ENCODE peak calls at places on chromosomes 5 and 9, in ten cellular contexts. One of them, this sample, is unnamed.

GRCh38 chr5:81825237-81825636 is 74.3 kb upstream of the SSBP2 start:
- DNase-seq in stimulated activated CD8-positive, alpha-beta memory T cell treated with anti-CD3 and anti-CD28 coated beads, Interleukin-12 subunit alpha, Interleukin-12 subunit beta, amount 100 ng/mL, for 1 hour: no peak
- DNase-seq in activated B cell treated with CpG ODN at 0.5 μM for 24 hours: no peak
- DNase-seq in transverse colon: peak
- DNase-seq in coronary artery: no peak
- DNase-seq in heart right ventricle: peak
- DNase-seq in NCI-H1930: no peak
- DNase-seq in aorta: peak
- DNase-seq in BJ: peak
- DNase-seq in glutamatergic neuron: no peak
- DNase-seq in this sample: no peak

GRCh38 chr9:137580958-137581331 is 2.2 kb upstream of the DPH7 start:
- DNase-seq in NCI-H1930: no peak
- DNase-seq in transverse colon: no peak
- DNase-seq in stimulated activated CD8-positive, alpha-beta memory T cell treated with anti-CD3 and anti-CD28 coated beads, Interleukin-12 subunit alpha, Interleukin-12 subunit beta, amount 100 ng/mL, for 1 hour: no peak
- DNase-seq in coronary artery: no peak
- DNase-seq in glutamatergic neuron: no peak
- DNase-seq in activated B cell treated with CpG ODN at 0.5 μM for 24 hours: no peak
- DNase-seq in heart right ventricle: no peak
- DNase-seq in BJ: no peak
- DNase-seq in aorta: no peak
- DNase-seq in this sample: no peak

GRCh38 chr5:58366461-58366860 is 93.4 kb downstream of the PLK2 start:
- DNase-seq in transverse colon: no peak
- DNase-seq in activated B cell treated with CpG ODN at 0.5 μM for 24 hours: no peak
- DNase-seq in coronary artery: no peak
- DNase-seq in glutamatergic neuron: no peak
- DNase-seq in heart right ventricle: peak
- DNase-seq in aorta: no peak
- DNase-seq in BJ: no peak
- DNase-seq in stimulated activated CD8-positive, alpha-beta memory T cell treated with anti-CD3 and anti-CD28 coated beads, Interleukin-12 subunit alpha, Interleukin-12 subunit beta, amount 100 ng/mL, for 1 hour: no peak
- DNase-seq in NCI-H1930: no peak
- DNase-seq in this sample: peak

GRCh38 chr9:78288214-78288892 is 8.6 kb upstream of the PSAT1 start:
- DNase-seq in stimulated activated CD8-positive, alpha-beta memory T cell treated with anti-CD3 and anti-CD28 coated beads, Interleukin-12 subunit alpha, Interleukin-12 subunit beta, amount 100 ng/mL, for 1 hour: no peak
- DNase-seq in heart right ventricle: no peak
- DNase-seq in glutamatergic neuron: no peak
- DNase-seq in coronary artery: no peak
- DNase-seq in BJ: no peak
- DNase-seq in aorta: no peak
- DNase-seq in transverse colon: no peak
- DNase-seq in NCI-H1930: no peak
- DNase-seq in activated B cell treated with CpG ODN at 0.5 μM for 24 hours: no peak
- DNase-seq in this sample: no peak

GRCh38 chr9:115118471-115119156 is 657 bp upstream of the TNC start:
- DNase-seq in coronary artery: peak
- DNase-seq in transverse colon: peak
- DNase-seq in aorta: peak
- DNase-seq in BJ: peak
- DNase-seq in NCI-H1930: no peak
- DNase-seq in glutamatergic neuron: peak
- DNase-seq in stimulated activated CD8-positive, alpha-beta memory T cell treated with anti-CD3 and anti-CD28 coated beads, Interleukin-12 subunit alpha, Interleukin-12 subunit beta, amount 100 ng/mL, for 1 hour: no peak
- DNase-seq in heart right ventricle: peak
- DNase-seq in activated B cell treated with CpG ODN at 0.5 μM for 24 hours: no peak
- DNase-seq in this sample: peak

GRCh38 chr9:35962126-35962906 is 4.4 kb upstream of the OR2S2 start:
- DNase-seq in glutamatergic neuron: peak
- DNase-seq in transverse colon: peak
- DNase-seq in coronary artery: no peak
- DNase-seq in activated B cell treated with CpG ODN at 0.5 μM for 24 hours: no peak
- DNase-seq in heart right ventricle: peak
- DNase-seq in NCI-H1930: no peak
- DNase-seq in aorta: no peak
- DNase-seq in stimulated activated CD8-positive, alpha-beta memory T cell treated with anti-CD3 and anti-CD28 coated beads, Interleukin-12 subunit alpha, Interleukin-12 subunit beta, amount 100 ng/mL, for 1 hour: no peak
- DNase-seq in BJ: peak
- DNase-seq in this sample: peak

GRCh38 chr5:179368806-179369529 is 23.7 kb upstream of the ADAMTS2 start:
- DNase-seq in activated B cell treated with CpG ODN at 0.5 μM for 24 hours: no peak
- DNase-seq in heart right ventricle: no peak
- DNase-seq in glutamatergic neuron: no peak
- DNase-seq in coronary artery: no peak
- DNase-seq in NCI-H1930: no peak
- DNase-seq in BJ: no peak
- DNase-seq in aorta: peak
- DNase-seq in stimulated activated CD8-positive, alpha-beta memory T cell treated with anti-CD3 and anti-CD28 coated beads, Interleukin-12 subunit alpha, Interleukin-12 subunit beta, amount 100 ng/mL, for 1 hour: no peak
- DNase-seq in transverse colon: no peak
- DNase-seq in this sample: no peak

GRCh38 chr5:141992349-141992963 is 20.4 kb downstream of the GNPDA1 start:
- DNase-seq in glutamatergic neuron: peak
- DNase-seq in NCI-H1930: peak
- DNase-seq in stimulated activated CD8-positive, alpha-beta memory T cell treated with anti-CD3 and anti-CD28 coated beads, Interleukin-12 subunit alpha, Interleukin-12 subunit beta, amount 100 ng/mL, for 1 hour: peak
- DNase-seq in BJ: no peak
- DNase-seq in transverse colon: peak
- DNase-seq in aorta: peak
- DNase-seq in heart right ventricle: peak
- DNase-seq in activated B cell treated with CpG ODN at 0.5 μM for 24 hours: no peak
- DNase-seq in coronary artery: no peak
- DNase-seq in this sample: peak

GRCh38 chr5:177225798-177226197 is 77.7 kb downstream of the RAB24 start:
- DNase-seq in glutamatergic neuron: no peak
- DNase-seq in activated B cell treated with CpG ODN at 0.5 μM for 24 hours: no peak
- DNase-seq in stimulated activated CD8-positive, alpha-beta memory T cell treated with anti-CD3 and anti-CD28 coated beads, Interleukin-12 subunit alpha, Interleukin-12 subunit beta, amount 100 ng/mL, for 1 hour: no peak
- DNase-seq in NCI-H1930: no peak
- DNase-seq in coronary artery: no peak
- DNase-seq in BJ: no peak
- DNase-seq in transverse colon: no peak
- DNase-seq in aorta: no peak
- DNase-seq in heart right ventricle: no peak
- DNase-seq in this sample: no peak

GRCh38 chr9:131627846-131628820 is 82.8 kb downstream of the PRRT1B start:
- DNase-seq in NCI-H1930: no peak
- DNase-seq in stimulated activated CD8-positive, alpha-beta memory T cell treated with anti-CD3 and anti-CD28 coated beads, Interleukin-12 subunit alpha, Interleukin-12 subunit beta, amount 100 ng/mL, for 1 hour: peak
- DNase-seq in heart right ventricle: no peak
- DNase-seq in activated B cell treated with CpG ODN at 0.5 μM for 24 hours: peak
- DNase-seq in glutamatergic neuron: peak
- DNase-seq in aorta: peak
- DNase-seq in BJ: no peak
- DNase-seq in transverse colon: peak
- DNase-seq in coronary artery: peak
- DNase-seq in this sample: no peak

GRCh38 chr5:143229896-143230675 is 173.4 kb downstream of the NR3C1 start:
- DNase-seq in BJ: peak
- DNase-seq in stimulated activated CD8-positive, alpha-beta memory T cell treated with anti-CD3 and anti-CD28 coated beads, Interleukin-12 subunit alpha, Interleukin-12 subunit beta, amount 100 ng/mL, for 1 hour: no peak
- DNase-seq in NCI-H1930: no peak
- DNase-seq in heart right ventricle: no peak
- DNase-seq in coronary artery: no peak
- DNase-seq in transverse colon: no peak
- DNase-seq in activated B cell treated with CpG ODN at 0.5 μM for 24 hours: no peak
- DNase-seq in glutamatergic neuron: no peak
- DNase-seq in aorta: no peak
- DNase-seq in this sample: no peak

GRCh38 chr9:126650830-126651341 is 37.2 kb downstream of the LMX1B start:
- DNase-seq in stimulated activated CD8-positive, alpha-beta memory T cell treated with anti-CD3 and anti-CD28 coated beads, Interleukin-12 subunit alpha, Interleukin-12 subunit beta, amount 100 ng/mL, for 1 hour: no peak
- DNase-seq in transverse colon: peak
- DNase-seq in activated B cell treated with CpG ODN at 0.5 μM for 24 hours: no peak
- DNase-seq in BJ: no peak
- DNase-seq in glutamatergic neuron: no peak
- DNase-seq in NCI-H1930: no peak
- DNase-seq in aorta: no peak
- DNase-seq in coronary artery: no peak
- DNase-seq in heart right ventricle: no peak
- DNase-seq in this sample: no peak

GRCh38 chr9:114494776-114495569 is 10.3 kb downstream of the WHRN start:
- DNase-seq in activated B cell treated with CpG ODN at 0.5 μM for 24 hours: no peak
- DNase-seq in heart right ventricle: no peak
- DNase-seq in aorta: no peak
- DNase-seq in BJ: no peak
- DNase-seq in transverse colon: no peak
- DNase-seq in stimulated activated CD8-positive, alpha-beta memory T cell treated with anti-CD3 and anti-CD28 coated beads, Interleukin-12 subunit alpha, Interleukin-12 subunit beta, amount 100 ng/mL, for 1 hour: no peak
- DNase-seq in NCI-H1930: no peak
- DNase-seq in glutamatergic neuron: no peak
- DNase-seq in coronary artery: no peak
- DNase-seq in this sample: no peak

GRCh38 chr5:9173281-9174048 is 372.4 kb downstream of the SEMA5A start:
- DNase-seq in glutamatergic neuron: no peak
- DNase-seq in NCI-H1930: no peak
- DNase-seq in coronary artery: no peak
- DNase-seq in BJ: peak
- DNase-seq in heart right ventricle: no peak
- DNase-seq in stimulated activated CD8-positive, alpha-beta memory T cell treated with anti-CD3 and anti-CD28 coated beads, Interleukin-12 subunit alpha, Interleukin-12 subunit beta, amount 100 ng/mL, for 1 hour: no peak
- DNase-seq in transverse colon: no peak
- DNase-seq in activated B cell treated with CpG ODN at 0.5 μM for 24 hours: no peak
- DNase-seq in aorta: no peak
- DNase-seq in this sample: no peak

GRCh38 chr9:86638109-86638508 is 283.9 kb upstream of the TUT7 start:
- DNase-seq in activated B cell treated with CpG ODN at 0.5 μM for 24 hours: no peak
- DNase-seq in BJ: no peak
- DNase-seq in NCI-H1930: no peak
- DNase-seq in stimulated activated CD8-positive, alpha-beta memory T cell treated with anti-CD3 and anti-CD28 coated beads, Interleukin-12 subunit alpha, Interleukin-12 subunit beta, amount 100 ng/mL, for 1 hour: no peak
- DNase-seq in heart right ventricle: no peak
- DNase-seq in transverse colon: no peak
- DNase-seq in coronary artery: no peak
- DNase-seq in aorta: no peak
- DNase-seq in glutamatergic neuron: no peak
- DNase-seq in this sample: no peak

GRCh38 chr9:108049026-108049591 is 559.5 kb upstream of the KLF4 start:
- DNase-seq in transverse colon: no peak
- DNase-seq in BJ: peak
- DNase-seq in stimulated activated CD8-positive, alpha-beta memory T cell treated with anti-CD3 and anti-CD28 coated beads, Interleukin-12 subunit alpha, Interleukin-12 subunit beta, amount 100 ng/mL, for 1 hour: no peak
- DNase-seq in NCI-H1930: no peak
- DNase-seq in heart right ventricle: no peak
- DNase-seq in activated B cell treated with CpG ODN at 0.5 μM for 24 hours: no peak
- DNase-seq in coronary artery: no peak
- DNase-seq in glutamatergic neuron: no peak
- DNase-seq in aorta: no peak
- DNase-seq in this sample: peak

GRCh38 chr5:119072496-119072895 is 1.6 kb downstream of the DMXL1 start:
- DNase-seq in BJ: no peak
- DNase-seq in coronary artery: no peak
- DNase-seq in NCI-H1930: no peak
- DNase-seq in aorta: no peak
- DNase-seq in activated B cell treated with CpG ODN at 0.5 μM for 24 hours: no peak
- DNase-seq in transverse colon: no peak
- DNase-seq in glutamatergic neuron: no peak
- DNase-seq in heart right ventricle: no peak
- DNase-seq in stimulated activated CD8-positive, alpha-beta memory T cell treated with anti-CD3 and anti-CD28 coated beads, Interleukin-12 subunit alpha, Interleukin-12 subunit beta, amount 100 ng/mL, for 1 hour: no peak
- DNase-seq in this sample: no peak

GRCh38 chr9:77944556-77945261 is 86.9 kb downstream of the GNAQ start:
- DNase-seq in heart right ventricle: peak
- DNase-seq in glutamatergic neuron: peak
- DNase-seq in activated B cell treated with CpG ODN at 0.5 μM for 24 hours: no peak
- DNase-seq in stimulated activated CD8-positive, alpha-beta memory T cell treated with anti-CD3 and anti-CD28 coated beads, Interleukin-12 subunit alpha, Interleukin-12 subunit beta, amount 100 ng/mL, for 1 hour: no peak
- DNase-seq in transverse colon: peak
- DNase-seq in NCI-H1930: no peak
- DNase-seq in aorta: no peak
- DNase-seq in BJ: no peak
- DNase-seq in coronary artery: no peak
- DNase-seq in this sample: no peak

GRCh38 chr5:80094339-80094738 is 59.2 kb downstream of the THBS4 start:
- DNase-seq in aorta: no peak
- DNase-seq in coronary artery: no peak
- DNase-seq in stimulated activated CD8-positive, alpha-beta memory T cell treated with anti-CD3 and anti-CD28 coated beads, Interleukin-12 subunit alpha, Interleukin-12 subunit beta, amount 100 ng/mL, for 1 hour: no peak
- DNase-seq in glutamatergic neuron: no peak
- DNase-seq in heart right ventricle: no peak
- DNase-seq in transverse colon: no peak
- DNase-seq in NCI-H1930: no peak
- DNase-seq in activated B cell treated with CpG ODN at 0.5 μM for 24 hours: no peak
- DNase-seq in BJ: no peak
- DNase-seq in this sample: no peak

GRCh38 chr5:153988510-153988909 is 50.2 kb downstream of the FAM114A2 start:
- DNase-seq in heart right ventricle: no peak
- DNase-seq in stimulated activated CD8-positive, alpha-beta memory T cell treated with anti-CD3 and anti-CD28 coated beads, Interleukin-12 subunit alpha, Interleukin-12 subunit beta, amount 100 ng/mL, for 1 hour: no peak
- DNase-seq in BJ: no peak
- DNase-seq in transverse colon: no peak
- DNase-seq in NCI-H1930: no peak
- DNase-seq in coronary artery: no peak
- DNase-seq in aorta: no peak
- DNase-seq in glutamatergic neuron: no peak
- DNase-seq in activated B cell treated with CpG ODN at 0.5 μM for 24 hours: no peak
- DNase-seq in this sample: no peak

GRCh38 chr9:109190151-109190550 is 23.1 kb upstream of the FRRS1L start:
- DNase-seq in NCI-H1930: no peak
- DNase-seq in BJ: no peak
- DNase-seq in heart right ventricle: no peak
- DNase-seq in aorta: no peak
- DNase-seq in glutamatergic neuron: no peak
- DNase-seq in coronary artery: no peak
- DNase-seq in activated B cell treated with CpG ODN at 0.5 μM for 24 hours: no peak
- DNase-seq in transverse colon: no peak
- DNase-seq in stimulated activated CD8-positive, alpha-beta memory T cell treated with anti-CD3 and anti-CD28 coated beads, Interleukin-12 subunit alpha, Interleukin-12 subunit beta, amount 100 ng/mL, for 1 hour: no peak
- DNase-seq in this sample: peak

GRCh38 chr5:134555889-134556311 is 30.4 kb downstream of the JADE2 start:
- DNase-seq in BJ: no peak
- DNase-seq in activated B cell treated with CpG ODN at 0.5 μM for 24 hours: peak
- DNase-seq in aorta: peak
- DNase-seq in NCI-H1930: no peak
- DNase-seq in stimulated activated CD8-positive, alpha-beta memory T cell treated with anti-CD3 and anti-CD28 coated beads, Interleukin-12 subunit alpha, Interleukin-12 subunit beta, amount 100 ng/mL, for 1 hour: peak
- DNase-seq in heart right ventricle: no peak
- DNase-seq in glutamatergic neuron: peak
- DNase-seq in transverse colon: peak
- DNase-seq in coronary artery: peak
- DNase-seq in this sample: peak